ENCODE peak calls at places on chromosomes 13 and 19, in nine cellular contexts. G is neural progenitor cell, W is GM23248, R is hepatocyte, C is HCT116, Q is PC-3, L is OCI-LY7, K is SK-N-SH, S is MM.1S. Z is an unnamed sample.

GRCh38 chr13:30808600-30808999 is 73.3 kb downstream of the ALOX5AP start:
- DNase-seq in S (no peak), C (no peak), G (no peak), K (no peak), R (no peak), W (peak), Q (no peak), L (no peak), Z (no peak)

GRCh38 chr13:65932587-65933239 is 1297.4 kb downstream of the PCDH9 start:
- DNase-seq in R (no peak), W (peak), L (no peak), K (no peak), C (no peak), S (no peak), Q (peak), G (no peak), Z (no peak)

GRCh38 chr13:20501548-20501947 is 24.1 kb downstream of the CRYL1 start:
- DNase-seq in K (no peak), W (no peak), L (no peak), S (no peak), Q (no peak), R (no peak), G (no peak), C (no peak), Z (no peak)

GRCh38 chr19:47176627-47177090 is 46.0 kb downstream of the SAE1 start:
- DNase-seq in S (no peak), C (no peak), L (no peak), Q (no peak), K (no peak), G (no peak), R (no peak), W (peak), Z (no peak)

GRCh38 chr19:4957981-4958380 is 10.9 kb upstream of the KDM4B start:
- DNase-seq in C (no peak), W (no peak), R (no peak), L (no peak), S (no peak), G (no peak), Q (no peak), K (no peak), Z (no peak)

GRCh38 chr19:42113641-42114348 is 18.5 kb downstream of the POU2F2 start:
- DNase-seq in Q (peak), R (peak), S (no peak), L (peak), K (no peak), W (peak), G (no peak), C (peak), Z (peak)

GRCh38 chr13:28889317-28889716 is 69.2 kb downstream of the MTUS2 start:
- DNase-seq in Q (no peak), C (no peak), K (no peak), S (no peak), G (no peak), R (no peak), L (no peak), W (no peak), Z (no peak)

GRCh38 chr19:31629936-31630335 is 280.7 kb upstream of the TSHZ3 start:
- DNase-seq in L (no peak), S (no peak), K (no peak), G (no peak), Q (no peak), W (no peak), C (no peak), R (no peak), Z (no peak)

GRCh38 chr13:31896427-31896826 is 135.1 kb upstream of the FRY start:
- DNase-seq in Q (no peak), C (no peak), K (no peak), L (no peak), G (peak), S (peak), R (no peak), W (peak), Z (no peak)

GRCh38 chr19:38842439-38843174 is 7.2 kb downstream of the HNRNPL start:
- DNase-seq in L (peak), S (no peak), R (no peak), G (no peak), C (no peak), W (no peak), K (no peak), Q (no peak), Z (no peak)

GRCh38 chr13:35621989-35622388 is 145.5 kb upstream of the MAB21L1 start:
- DNase-seq in K (no peak), L (no peak), W (peak), C (no peak), S (no peak), Q (peak), G (no peak), R (no peak), Z (no peak)

GRCh38 chr19:1213391-1214286 is 8.1 kb downstream of the STK11 start:
- DNase-seq in L (no peak), K (peak), W (peak), Q (no peak), S (no peak), G (no peak), R (peak), C (no peak), Z (no peak)

GRCh38 chr19:40831502-40832430 is 18.5 kb downstream of the CYP2A6 start:
- DNase-seq in Q (peak), W (peak), R (peak), S (no peak), C (no peak), K (no peak), L (no peak), G (no peak), Z (no peak)

GRCh38 chr19:16888629-16889371 is at the start of gene F2RL3:
- DNase-seq in W (peak), Q (no peak), K (peak), L (no peak), G (no peak), C (no peak), R (no peak), S (peak), Z (peak)

GRCh38 chr19:47381653-47382279 is 32.7 kb downstream of the DHX34 start:
- DNase-seq in W (no peak), S (no peak), K (no peak), G (no peak), L (peak), Q (no peak), C (no peak), R (no peak), Z (no peak)

GRCh38 chr13:101767096-101767495 is 314.6 kb downstream of the ITGBL1 start:
- DNase-seq in C (no peak), R (no peak), G (no peak), K (no peak), W (no peak), L (no peak), Q (no peak), S (no peak), Z (no peak)

GRCh38 chr13:99357920-99358319 is 50.7 kb upstream of the GPR183 start:
- DNase-seq in K (no peak), C (no peak), G (no peak), Q (no peak), S (no peak), W (no peak), R (no peak), L (no peak), Z (no peak)

GRCh38 chr19:57934820-57935665 is at the start of gene ZNF418:
- DNase-seq in G (peak), R (peak), C (no peak), L (no peak), S (no peak), Q (no peak), W (peak), K (no peak), Z (peak)

GRCh38 chr13:77872995-77873394 is 45.6 kb downstream of the EDNRB start:
- DNase-seq in G (no peak), W (no peak), C (no peak), Q (peak), L (no peak), S (no peak), K (no peak), R (no peak), Z (no peak)

GRCh38 chr13:33080962-33081655 is 64.9 kb downstream of the KL start:
- DNase-seq in Q (peak), G (no peak), C (no peak), W (peak), R (no peak), K (no peak), L (no peak), S (no peak), Z (no peak)

GRCh38 chr13:108629988-108630387 is 577 bp downstream of the MYO16 start:
- DNase-seq in C (no peak), K (no peak), G (no peak), R (no peak), S (no peak), Q (no peak), W (no peak), L (no peak), Z (no peak)

GRCh38 chr13:29472317-29472961 is 123.0 kb downstream of the SLC7A1 start:
- DNase-seq in G (peak), C (peak), S (peak), K (peak), Q (peak), W (peak), R (peak), L (peak), Z (peak)

GRCh38 chr13:40069173-40070044 is 413.9 kb downstream of the COG6 start:
- DNase-seq in Q (peak), S (peak), L (peak), W (peak), K (peak), R (peak), C (peak), G (peak), Z (peak)

GRCh38 chr19:27746691-27747380 is 1466.1 kb downstream of the UQCRFS1 start:
- DNase-seq in W (peak), R (no peak), K (peak), L (no peak), S (peak), C (no peak), G (peak), Q (peak), Z (peak)

DNA sequence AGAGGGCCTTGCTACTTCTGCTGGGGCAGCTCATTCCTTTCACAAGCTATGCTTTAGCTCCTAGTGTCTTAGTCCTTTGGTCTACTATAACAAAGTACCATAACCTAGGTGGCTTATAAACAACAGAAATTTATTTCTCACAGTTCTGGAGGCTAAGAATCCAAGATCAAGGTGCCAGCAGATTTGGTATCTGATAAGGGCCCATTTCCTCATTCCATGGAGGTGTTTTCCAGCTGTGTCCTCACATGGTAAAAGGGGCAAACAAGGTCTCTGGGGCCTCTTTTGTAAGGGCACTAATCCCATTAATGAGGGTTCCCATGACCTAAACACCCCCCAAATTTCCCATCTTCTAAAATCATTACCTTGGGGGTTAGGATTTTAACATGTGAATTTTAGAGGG is 57.9 kb upstream of the LRCH1 start:
- DNase-seq in L (no peak), S (no peak), W (no peak), C (no peak), R (no peak), Q (no peak), K (no peak), G (no peak), Z (no peak)
- TF ChIP-seq EZH2phosphoT487 in L (no peak), S (no peak), W (no peak), C (no peak), R (no peak), Q (no peak), K (no peak), G (no peak), Z (no peak)

DNA sequence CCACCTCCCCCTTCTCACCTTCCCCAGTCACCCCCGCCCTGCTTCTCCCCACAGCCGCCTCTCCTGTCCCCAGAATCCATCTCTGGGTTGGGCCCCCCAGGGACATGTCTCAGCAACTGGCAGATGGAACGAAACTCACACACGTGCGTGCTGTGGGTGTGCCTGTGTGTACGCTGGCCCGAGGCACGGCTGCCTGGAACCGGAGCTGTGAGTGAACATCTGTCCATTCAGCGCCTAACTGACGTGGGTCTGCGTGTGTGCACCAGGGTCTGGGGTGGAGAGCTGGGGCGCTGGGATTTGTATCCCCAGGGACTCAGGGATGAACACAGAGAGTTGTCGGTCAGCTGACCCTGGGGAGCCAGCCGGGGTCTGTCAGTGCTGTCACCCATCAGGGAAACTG is 752 bp upstream of the HAS1 start:
- DNase-seq in K (no peak), C (no peak), W (peak), R (no peak), L (no peak), S (no peak), Q (no peak), G (no peak), Z (no peak)
- H3K4me3 ChIP-seq in K (no peak), C (no peak), W (no peak), R (no peak), L (no peak), S (no peak), Q (no peak), G (no peak), Z (no peak)

GRCh38 chr13:48236528-48237353 is 3.7 kb downstream of the ITM2B start:
- DNase-seq in L (no peak), K (no peak), C (no peak), Q (no peak), G (no peak), W (peak), S (no peak), R (no peak), Z (no peak)

GRCh38 chr13:48233886-48234488 is 981 bp downstream of the ITM2B start:
- DNase-seq in L (no peak), G (peak), Q (peak), K (no peak), R (peak), S (no peak), C (no peak), W (peak), Z (peak)

GRCh38 chr13:48234652-48235099 is 1.7 kb downstream of the ITM2B start:
- DNase-seq in Q (peak), W (peak), R (no peak), K (no peak), L (no peak), S (no peak), G (no peak), C (no peak), Z (no peak)

GRCh38 chr13:48235814-48236135 is 2.8 kb downstream of the ITM2B start:
- DNase-seq in R (no peak), G (no peak), W (peak), C (no peak), L (no peak), Q (no peak), S (no peak), K (no peak), Z (no peak)

DNA sequence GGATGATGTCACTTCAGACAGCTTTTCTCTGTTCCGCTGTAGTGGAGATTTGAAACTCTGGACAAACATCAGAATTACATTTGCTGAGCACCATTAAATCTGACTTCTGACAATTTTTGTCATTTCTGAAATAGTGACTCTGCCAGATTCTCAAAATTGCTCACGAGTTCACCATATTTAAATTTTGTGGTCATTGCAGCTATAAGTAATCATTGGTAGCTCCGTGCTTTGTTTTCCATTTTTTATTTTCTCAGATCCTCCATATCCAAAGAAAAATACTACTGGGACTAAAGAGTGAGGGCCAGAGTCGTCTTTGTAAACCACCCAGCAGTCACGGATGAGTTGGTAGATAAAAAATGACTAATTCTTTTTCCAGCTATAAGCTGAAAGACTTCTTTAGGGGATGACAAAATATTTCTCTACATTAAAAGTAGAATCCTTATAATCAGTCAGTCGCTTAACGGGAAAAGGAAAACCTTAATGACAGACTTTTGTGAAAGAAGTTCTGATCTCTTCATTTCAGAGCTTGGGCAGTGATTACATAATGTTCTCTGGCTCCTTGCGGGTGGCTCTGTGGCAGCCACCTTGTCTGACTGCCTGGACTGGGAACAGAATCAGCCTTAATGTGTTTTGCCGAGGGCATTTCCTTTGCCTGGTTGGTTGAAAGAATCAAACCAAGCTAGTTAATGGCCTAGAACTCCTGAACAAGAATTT is 2.3 kb downstream of the ITM2B start:
- DNase-seq in S (no peak), R (peak), Q (peak), W (peak), G (peak), L (peak), K (peak), C (no peak), Z (peak)
- TF ChIP-seq EZH2phosphoT487 in S (no peak), R (no peak), Q (no peak), W (no peak), G (no peak), L (no peak), K (no peak), C (no peak), Z (no peak)

GRCh38 chr19:11832253-11832912 is 16.1 kb upstream of the ZNF439 start:
- DNase-seq in W (no peak), Q (no peak), K (no peak), G (no peak), L (no peak), S (no peak), R (no peak), C (no peak), Z (no peak)

GRCh38 chr19:11833541-11833940 is 15.0 kb upstream of the ZNF439 start:
- DNase-seq in R (no peak), L (no peak), W (no peak), Q (no peak), C (no peak), S (no peak), G (no peak), K (no peak), Z (no peak)
- H3K4me3 ChIP-seq in R (peak), L (no peak), W (no peak), Q (no peak), C (no peak), S (no peak), G (no peak), K (no peak), Z (no peak)

GRCh38 chr13:69198706-69199105 is 908.9 kb upstream of the ATXN8OS start:
- DNase-seq in Q (no peak), K (peak), C (no peak), L (no peak), S (no peak), W (no peak), G (no peak), R (no peak), Z (no peak)
- TF ChIP-seq EZH2phosphoT487 in Q (no peak), K (no peak), C (no peak), L (no peak), S (no peak), W (no peak), G (no peak), R (no peak), Z (no peak)

GRCh38 chr19:14005381-14006084 is 587 bp downstream of the RFX1 start:
- DNase-seq in W (peak), R (peak), L (peak), G (peak), K (peak), S (peak), Q (peak), C (peak), Z (peak)

GRCh38 chr19:14002571-14003278 is 3.4 kb downstream of the RFX1 start:
- DNase-seq in L (peak), Q (no peak), G (no peak), C (no peak), S (peak), W (no peak), R (no peak), K (no peak), Z (no peak)

GRCh38 chr19:14003279-14004051 is 2.7 kb downstream of the RFX1 start:
- DNase-seq in K (no peak), C (no peak), R (no peak), Q (no peak), L (peak), S (no peak), G (no peak), W (peak), Z (no peak)

GRCh38 chr19:14006085-14006765 is at the start of gene RFX1:
- DNase-seq in G (peak), W (peak), R (peak), L (peak), K (peak), S (peak), C (peak), Q (peak), Z (peak)

GRCh38 chr19:14004619-14005380 is 1.3 kb downstream of the RFX1 start:
- DNase-seq in C (no peak), S (no peak), L (peak), Q (no peak), R (peak), W (peak), K (no peak), G (no peak), Z (no peak)
- H3K4me3 ChIP-seq in C (no peak), S (peak), L (peak), Q (peak), R (no peak), W (peak), K (no peak), G (peak), Z (peak)

GRCh38 chr13:100636441-100636840 is 38.2 kb downstream of the TMTC4 start:
- DNase-seq in S (no peak), W (no peak), K (no peak), R (no peak), C (no peak), L (no peak), G (no peak), Q (no peak), Z (no peak)
- TF ChIP-seq EZH2phosphoT487 in S (no peak), W (no peak), K (no peak), R (no peak), C (no peak), L (no peak), G (no peak), Q (no peak), Z (no peak)

Z was measured in GM23338.